ENCODE peak calls at places on chromosomes 2 and 18, in four cellular contexts. V, S, O and X are unnamed samples.

GRCh38 chr2:77839102-77839501 is 316.9 kb upstream of the LRRTM4 start:
- DNase-seq in O (no peak), V (no peak), S (no peak), X (no peak)

GRCh38 chr2:75053484-75054112 is 95.2 kb downstream of the POLE4 start:
- DNase-seq in S (no peak), V (no peak), O (peak; percentile 47), X (peak; percentile 47)

GRCh38 chr2:235940330-235940729 is 227.9 kb downstream of the GBX2 start:
- DNase-seq in O (peak; percentile 99), S (peak; percentile 42), V (peak; percentile 91), X (no peak)

GRCh38 chr2:191693151-191693550 is 15.2 kb downstream of the NABP1 start:
- DNase-seq in V (no peak), O (no peak), S (no peak), X (no peak)

GRCh38 chr2:96802281-96802595 is 13.8 kb upstream of the CNNM3 start:
- DNase-seq in O (no peak), S (no peak), V (no peak), X (peak; percentile 69)

GRCh38 chr2:24115057-24115456 is 8.1 kb downstream of the PFN4 start:
- DNase-seq in O (peak; percentile 36), V (no peak), S (no peak), X (no peak)

GRCh38 chr2:9699139-9699823 is 68.5 kb upstream of the YWHAQ start:
- DNase-seq in S (no peak), V (no peak), O (peak; percentile 88), X (no peak)

GRCh38 chr2:128425731-128426620 is 107.3 kb upstream of the HS6ST1 start:
- DNase-seq in O (no peak), V (peak; percentile 26), S (peak; percentile 3), X (no peak)

GRCh38 chr18:61935362-61935761 is 42.6 kb upstream of the RNF152 start:
- DNase-seq in V (no peak), O (no peak), S (no peak), X (no peak)

GRCh38 chr2:120227111-120227991 is 4.2 kb upstream of the TMEM185B start:
- DNase-seq in O (no peak), V (no peak), S (no peak), X (no peak)

GRCh38 chr2:121231385-121232000 is 53.5 kb downstream of the TFCP2L1 start:
- DNase-seq in S (no peak), V (no peak), O (no peak), X (no peak)

GRCh38 chr2:167181674-167182073 is 293.4 kb downstream of the XIRP2 start:
- DNase-seq in S (no peak), V (no peak), O (no peak), X (no peak)

DNA sequence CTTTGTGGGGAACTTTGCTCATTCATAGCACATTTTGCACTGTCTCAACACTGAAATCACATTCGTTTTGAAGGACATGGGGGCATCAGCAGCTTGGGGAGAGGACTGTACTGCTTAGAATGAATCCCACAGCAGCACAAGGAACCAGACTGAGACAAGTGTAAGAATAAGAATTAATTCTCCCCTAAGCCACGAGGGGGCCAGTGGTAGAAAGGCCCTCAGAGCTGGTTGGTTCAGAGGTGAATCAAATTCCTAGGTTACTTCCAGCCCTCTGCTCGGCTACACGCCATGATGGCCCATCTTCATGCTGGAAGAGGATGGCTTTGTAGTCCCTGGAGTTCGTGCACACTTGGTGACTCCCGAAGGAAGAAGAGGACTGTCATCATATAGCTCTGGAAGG is 12.0 kb upstream of the MC5R start:
- DNase-seq in V (no peak), S (no peak), O (peak; percentile 4), X (peak; percentile 42)
- TF ChIP-seq CTCF in V (peak; percentile 25), S (no peak), O (peak; percentile 47), X (peak; percentile 30)

DNA sequence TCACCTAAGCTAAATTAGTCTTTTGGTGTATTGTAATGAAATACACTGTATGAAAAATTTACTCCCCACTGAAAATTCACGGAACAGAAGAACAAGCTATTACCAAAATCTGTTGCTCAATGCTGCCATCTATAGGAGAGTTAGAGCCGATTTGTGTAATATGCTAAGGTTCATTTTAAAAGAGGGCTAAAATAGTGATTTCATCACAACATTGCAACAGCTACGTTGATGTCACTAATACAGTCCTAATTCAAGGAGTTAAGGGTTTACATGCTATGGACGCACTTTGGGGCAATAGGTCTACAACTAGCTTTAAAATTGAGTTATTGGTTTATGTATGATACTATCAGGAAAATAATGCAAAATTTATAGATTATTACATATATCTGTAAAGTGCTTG is 3.0 kb upstream of the IRS1 start:
- DNase-seq in S (no peak), O (peak; percentile 95), V (peak; percentile 84), X (peak; percentile 72)
- TF ChIP-seq CTCF in S (peak; percentile 83), O (peak; percentile 72), V (peak; percentile 60), X (peak; percentile 70)

DNA sequence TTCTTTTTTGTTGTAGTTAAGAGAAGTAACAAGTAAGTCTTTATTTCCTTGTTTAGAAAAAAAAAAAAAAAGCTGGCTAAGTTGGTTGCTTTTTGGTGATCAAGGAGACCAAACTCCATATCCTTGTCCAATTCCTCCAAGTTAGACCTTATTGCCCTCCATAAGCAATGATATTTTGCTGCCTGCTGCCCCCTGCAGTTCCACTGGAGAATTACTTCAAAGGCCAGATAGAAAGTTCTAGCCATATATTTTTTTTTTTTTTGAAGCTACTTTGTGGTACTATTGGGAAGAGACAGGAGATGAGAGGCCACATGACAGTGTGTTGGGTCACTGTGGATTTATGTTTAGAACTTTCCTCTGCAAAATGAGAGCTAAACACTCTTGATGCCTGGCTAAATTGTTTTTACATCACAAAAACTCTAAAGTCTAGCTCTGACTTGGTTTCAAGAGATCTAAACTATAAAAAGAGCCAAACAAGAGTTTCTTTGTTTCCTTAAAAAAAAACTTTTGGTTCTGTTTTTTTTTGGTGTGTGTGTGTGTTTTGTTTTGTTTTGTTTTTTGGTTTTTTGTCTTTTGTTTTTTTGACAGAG is 80.7 kb upstream of the RASGRP3 start:
- DNase-seq in S (no peak), V (no peak), O (peak; percentile 73), X (peak; percentile 37)
- TF ChIP-seq CTCF in S (peak; percentile 54), V (peak; percentile 65), O (peak; percentile 79), X (peak; percentile 62)

GRCh38 chr2:99819766-99820165 is 322.6 kb downstream of the AFF3 start:
- DNase-seq in V (no peak), S (no peak), O (peak; percentile 36), X (no peak)
- TF ChIP-seq CTCF in V (peak; percentile 37), S (no peak), O (peak; percentile 46), X (no peak)

DNA sequence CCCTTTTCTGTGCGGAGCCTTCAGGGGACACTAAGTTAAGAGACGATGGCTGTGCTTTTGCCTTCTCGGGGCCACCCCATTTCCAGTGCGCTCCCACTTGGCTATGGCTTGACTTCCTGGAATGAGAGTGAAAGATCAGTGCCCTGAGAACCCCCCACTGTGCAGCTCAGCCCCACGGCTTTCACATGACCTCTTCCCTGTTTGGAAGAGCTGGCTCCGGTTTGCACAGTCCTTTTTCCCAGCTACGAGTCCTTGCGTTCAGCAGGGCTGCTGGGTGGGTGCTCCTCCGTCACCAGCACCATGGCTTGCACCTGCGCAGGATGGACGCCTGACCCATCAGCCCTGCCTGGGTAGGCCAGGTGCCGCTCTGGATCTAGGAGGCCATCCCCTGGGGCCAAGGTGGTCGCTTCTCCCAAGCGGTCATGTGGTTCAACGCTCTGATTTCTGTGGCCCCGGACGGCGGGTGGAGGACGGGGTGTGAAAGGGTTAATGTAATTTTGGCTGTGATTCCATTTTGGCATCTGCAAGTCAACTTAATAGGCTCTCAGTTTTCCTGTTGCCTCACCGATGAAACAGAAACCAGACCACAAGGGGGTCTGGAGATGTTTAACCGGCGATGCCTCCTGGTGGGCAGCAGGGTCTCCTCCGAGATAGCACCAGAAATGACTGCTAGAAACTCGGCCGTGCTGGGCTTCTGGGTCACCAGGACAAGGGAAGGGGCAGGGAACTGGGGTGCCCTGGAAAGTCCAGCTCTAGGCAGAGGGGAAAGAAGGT is 113.1 kb upstream of the HAAO start:
- DNase-seq in V (no peak), S (no peak), O (peak; percentile 86), X (no peak)
- TF ChIP-seq CTCF in V (peak; percentile 37), S (peak; percentile 43), O (peak; percentile 61), X (no peak)

DNA sequence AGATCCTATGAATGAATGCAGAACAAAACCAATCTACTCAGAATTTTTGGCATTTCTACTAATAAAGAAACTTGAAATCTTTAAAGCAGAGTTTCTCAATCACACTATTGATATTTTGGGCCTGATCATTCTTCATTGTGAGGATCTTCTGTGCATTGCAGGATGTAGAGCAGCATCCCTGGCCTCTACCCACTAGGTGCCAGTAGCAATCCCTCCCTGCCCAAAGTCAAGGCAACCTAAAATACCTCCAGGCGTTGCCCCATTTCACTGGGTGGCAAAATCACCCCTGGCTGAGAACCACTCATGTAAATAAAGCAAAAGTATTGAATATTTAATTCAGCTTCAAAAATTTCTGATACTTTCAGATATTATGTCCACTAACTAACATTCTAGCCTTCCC is 213.0 kb downstream of the SP3 start:
- DNase-seq in O (peak; percentile 38), V (no peak), S (no peak), X (no peak)
- TF ChIP-seq CTCF in O (peak; percentile 68), V (peak; percentile 49), S (no peak), X (peak; percentile 33)

GRCh38 chr2:149331023-149331400 is 625 bp downstream of the LYPD6 start:
- DNase-seq in V (no peak), O (no peak), S (no peak), X (no peak)

GRCh38 chr2:149330127-149331022 is at the start of gene LYPD6:
- DNase-seq in O (peak; percentile 36), V (no peak), S (peak; percentile 57), X (peak; percentile 83)

GRCh38 chr2:149332364-149332763 is 2.0 kb downstream of the LYPD6 start:
- DNase-seq in S (no peak), V (no peak), O (no peak), X (no peak)

GRCh38 chr2:149329470-149330126 is 789 bp upstream of the LYPD6 start:
- DNase-seq in S (no peak), O (peak; percentile 15), V (peak; percentile 38), X (peak; percentile 45)

GRCh38 chr2:149329068-149329467 is 1.3 kb upstream of the LYPD6 start:
- DNase-seq in V (no peak), O (no peak), S (no peak), X (no peak)
- TF ChIP-seq CTCF in V (peak; percentile 49), O (peak; percentile 4), S (no peak), X (peak; percentile 3)

DNA sequence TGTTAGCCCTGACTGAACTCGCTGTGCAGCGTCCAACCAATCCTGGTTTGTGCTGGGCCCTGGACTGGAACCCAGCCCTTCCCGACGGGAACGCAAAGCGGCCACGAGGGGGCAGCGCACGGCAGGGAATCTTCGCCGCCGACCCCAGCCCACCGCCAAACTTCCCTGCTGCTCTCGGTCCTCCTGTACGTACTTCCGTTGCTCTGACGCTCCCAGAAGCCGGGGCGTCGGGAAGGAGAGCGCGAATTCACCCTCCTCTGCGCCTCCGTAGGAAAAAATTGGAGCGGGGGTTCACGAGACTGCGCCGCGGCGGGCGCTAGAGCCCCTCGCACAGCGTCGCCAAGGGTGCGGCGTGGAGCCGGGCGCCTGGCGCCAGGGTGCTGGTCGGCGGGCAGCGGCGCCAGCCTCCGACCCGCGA is 948 bp upstream of the SH3RF3 start:
- DNase-seq in O (peak; percentile 93), S (peak; percentile 86), V (peak; percentile 80), X (peak; percentile 85)
- TF ChIP-seq CTCF in O (peak; percentile 92), S (peak; percentile 95), V (peak; percentile 84), X (peak; percentile 86)

DNA sequence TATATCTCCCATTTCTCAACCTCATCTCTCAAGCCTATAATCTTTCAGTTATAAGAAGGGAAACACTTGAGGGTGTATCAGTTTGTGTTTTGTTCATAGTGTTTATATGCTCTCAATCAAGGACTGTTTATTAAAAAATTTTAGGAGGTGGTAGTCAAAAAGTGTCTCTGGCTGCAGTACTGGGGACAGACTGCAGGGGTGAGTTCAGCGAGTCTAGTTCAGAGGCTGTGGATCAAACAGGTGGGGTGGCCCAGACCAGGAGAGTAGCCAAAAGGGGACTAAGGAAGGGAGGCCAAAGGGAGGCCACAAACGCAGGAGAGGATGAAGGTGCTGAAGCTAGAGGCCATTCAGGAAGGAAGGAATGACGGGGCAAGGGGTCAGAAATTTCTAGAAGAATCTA is 136.3 kb downstream of the MSH2 start:
- DNase-seq in S (no peak), V (no peak), O (no peak), X (no peak)
- TF ChIP-seq CTCF in S (no peak), V (peak; percentile 11), O (peak; percentile 36), X (no peak)